ENCODE peak calls at places on chromosomes 6 and 20, in five cellular contexts. One of them, this sample, is unnamed.

GRCh38 chr6:74953708-74954107 is 252.1 kb downstream of the COL12A1 start:
- DNase-seq in HS-5: no peak
- DNase-seq in OCI-LY7: no peak
- DNase-seq in pancreas: no peak
- DNase-seq in HFF-Myc: no peak
- DNase-seq in this sample: no peak

GRCh38 chr20:44358776-44359175 is 3.3 kb downstream of the HNF4A start:
- DNase-seq in HS-5: no peak
- DNase-seq in OCI-LY7: no peak
- DNase-seq in pancreas: no peak
- DNase-seq in HFF-Myc: no peak
- DNase-seq in this sample: no peak

GRCh38 chr6:145139451-145139850 is 595.9 kb downstream of the EPM2A start:
- DNase-seq in HS-5: peak
- DNase-seq in OCI-LY7: no peak
- DNase-seq in pancreas: no peak
- DNase-seq in HFF-Myc: no peak
- DNase-seq in this sample: no peak

GRCh38 chr6:52547647-52548352 is 29.1 kb downstream of the TRAM2 start:
- DNase-seq in HS-5: no peak
- DNase-seq in OCI-LY7: no peak
- DNase-seq in pancreas: peak
- DNase-seq in HFF-Myc: no peak
- DNase-seq in this sample: no peak

GRCh38 chr6:78436335-78436734 is 431.0 kb upstream of the IRAK1BP1 start:
- DNase-seq in HS-5: peak
- DNase-seq in OCI-LY7: no peak
- DNase-seq in pancreas: no peak
- DNase-seq in HFF-Myc: peak
- DNase-seq in this sample: peak

GRCh38 chr20:34473262-34473883 is 42.8 kb upstream of the DYNLRB1 start:
- DNase-seq in HS-5: no peak
- DNase-seq in OCI-LY7: peak
- DNase-seq in pancreas: no peak
- DNase-seq in HFF-Myc: peak
- DNase-seq in this sample: no peak

GRCh38 chr6:79943133-79943532 is 4.2 kb downstream of the ELOVL4 start:
- DNase-seq in HS-5: no peak
- DNase-seq in OCI-LY7: no peak
- DNase-seq in pancreas: no peak
- DNase-seq in HFF-Myc: no peak
- DNase-seq in this sample: no peak

GRCh38 chr20:34717230-34718095 is 13.3 kb downstream of the TP53INP2 start:
- DNase-seq in HS-5: no peak
- DNase-seq in OCI-LY7: no peak
- DNase-seq in pancreas: no peak
- DNase-seq in HFF-Myc: no peak
- DNase-seq in this sample: no peak

GRCh38 chr20:62088258-62089127 is 22.8 kb upstream of the TAF4 start:
- DNase-seq in HS-5: peak
- DNase-seq in OCI-LY7: no peak
- DNase-seq in pancreas: peak
- DNase-seq in HFF-Myc: peak
- DNase-seq in this sample: no peak

GRCh38 chr6:128600397-128600951 is 80.1 kb upstream of the PTPRK start:
- DNase-seq in HS-5: peak
- DNase-seq in OCI-LY7: no peak
- DNase-seq in pancreas: no peak
- DNase-seq in HFF-Myc: peak
- DNase-seq in this sample: peak

GRCh38 chr6:11278207-11278559 is 45.7 kb upstream of the NEDD9 start:
- DNase-seq in HS-5: no peak
- DNase-seq in OCI-LY7: no peak
- DNase-seq in pancreas: no peak
- DNase-seq in HFF-Myc: no peak
- DNase-seq in this sample: no peak

GRCh38 chr6:683742-684440 is 9.0 kb downstream of the EXOC2 start:
- DNase-seq in HS-5: no peak
- DNase-seq in OCI-LY7: no peak
- DNase-seq in pancreas: no peak
- DNase-seq in HFF-Myc: peak
- DNase-seq in this sample: peak

GRCh38 chr6:169700296-169700695 is 1.5 kb downstream of the WDR27 start:
- DNase-seq in HS-5: no peak
- DNase-seq in OCI-LY7: no peak
- DNase-seq in pancreas: no peak
- DNase-seq in HFF-Myc: no peak
- DNase-seq in this sample: no peak

GRCh38 chr6:139291813-139292619 is at the start of gene TXLNB:
- DNase-seq in HS-5: no peak
- DNase-seq in OCI-LY7: peak
- DNase-seq in pancreas: no peak
- DNase-seq in HFF-Myc: no peak
- DNase-seq in this sample: no peak

GRCh38 chr6:44850367-44850766 is 462.9 kb downstream of the CDC5L start:
- DNase-seq in HS-5: no peak
- DNase-seq in OCI-LY7: no peak
- DNase-seq in pancreas: no peak
- DNase-seq in HFF-Myc: no peak
- DNase-seq in this sample: no peak

GRCh38 chr6:55433446-55434130 is 106.3 kb downstream of the GFRAL start:
- DNase-seq in HS-5: peak
- DNase-seq in OCI-LY7: no peak
- DNase-seq in pancreas: no peak
- DNase-seq in HFF-Myc: no peak
- DNase-seq in this sample: no peak

GRCh38 chr20:21033817-21034216 is 72.3 kb downstream of the LINC00237 start:
- DNase-seq in HS-5: no peak
- DNase-seq in OCI-LY7: no peak
- DNase-seq in pancreas: no peak
- DNase-seq in HFF-Myc: no peak
- DNase-seq in this sample: no peak

GRCh38 chr20:60950547-60950946 is 301.5 kb upstream of the CDH4 start:
- DNase-seq in HS-5: no peak
- DNase-seq in OCI-LY7: no peak
- DNase-seq in pancreas: no peak
- DNase-seq in HFF-Myc: no peak
- DNase-seq in this sample: no peak

This sample was measured in NCI-H748 treated with DMSO at 0.1 percent for 48 hours.